ENCODE peak calls at places on chromosomes 5 and 9, in nine cellular contexts. One of them, this sample, is unnamed.

GRCh38 chr5:141003791-141004601 is 37.7 kb downstream of the PCDHAC2 start:
- DNase-seq in astrocyte: no peak
- DNase-seq in hepatocyte: peak; percentile 84
- DNase-seq in PC-3: peak; percentile 95
- DNase-seq in tibial artery: no peak
- DNase-seq in neural progenitor cell: peak; percentile 47
- DNase-seq in effector memory CD4-positive, alpha-beta T cell: no peak
- DNase-seq in CD8-positive, alpha-beta memory T cell: no peak
- DNase-seq in body of pancreas: peak; percentile 8
- DNase-seq in this sample: no peak

GRCh38 chr9:94173632-94174031 is 85.5 kb upstream of the ZNF169 start:
- DNase-seq in astrocyte: no peak
- DNase-seq in hepatocyte: no peak
- DNase-seq in PC-3: no peak
- DNase-seq in tibial artery: no peak
- DNase-seq in neural progenitor cell: no peak
- DNase-seq in effector memory CD4-positive, alpha-beta T cell: no peak
- DNase-seq in CD8-positive, alpha-beta memory T cell: no peak
- DNase-seq in body of pancreas: no peak
- DNase-seq in this sample: no peak

GRCh38 chr5:149152317-149152746 is 11.0 kb downstream of the ABLIM3 start:
- DNase-seq in astrocyte: no peak
- DNase-seq in hepatocyte: peak; percentile 44
- DNase-seq in PC-3: peak; percentile 62
- DNase-seq in tibial artery: no peak
- DNase-seq in neural progenitor cell: no peak
- DNase-seq in effector memory CD4-positive, alpha-beta T cell: no peak
- DNase-seq in CD8-positive, alpha-beta memory T cell: no peak
- DNase-seq in body of pancreas: peak; percentile 43
- DNase-seq in this sample: no peak

GRCh38 chr5:83844320-83845068 is 123.8 kb upstream of the HAPLN1 start:
- DNase-seq in astrocyte: peak; percentile 95
- DNase-seq in hepatocyte: peak; percentile 50
- DNase-seq in PC-3: no peak
- DNase-seq in tibial artery: no peak
- DNase-seq in neural progenitor cell: no peak
- DNase-seq in effector memory CD4-positive, alpha-beta T cell: no peak
- DNase-seq in CD8-positive, alpha-beta memory T cell: no peak
- DNase-seq in body of pancreas: no peak
- DNase-seq in this sample: no peak

GRCh38 chr9:40907657-40908624 is 220.5 kb downstream of the FOXD4L6 start:
- DNase-seq in astrocyte: no peak
- DNase-seq in hepatocyte: no peak
- DNase-seq in PC-3: peak; percentile 9
- DNase-seq in tibial artery: no peak
- DNase-seq in neural progenitor cell: no peak
- DNase-seq in effector memory CD4-positive, alpha-beta T cell: no peak
- DNase-seq in CD8-positive, alpha-beta memory T cell: no peak
- DNase-seq in body of pancreas: no peak
- DNase-seq in this sample: no peak

GRCh38 chr9:100595391-100596199 is 17.7 kb downstream of the CAVIN4 start:
- DNase-seq in astrocyte: no peak
- DNase-seq in hepatocyte: peak; percentile 77
- DNase-seq in PC-3: peak; percentile 82
- DNase-seq in tibial artery: no peak
- DNase-seq in neural progenitor cell: peak; percentile 70
- DNase-seq in effector memory CD4-positive, alpha-beta T cell: no peak
- DNase-seq in CD8-positive, alpha-beta memory T cell: no peak
- DNase-seq in body of pancreas: peak; percentile 32
- DNase-seq in this sample: peak; percentile 35

GRCh38 chr9:98071737-98072136 is 15.2 kb downstream of the NANS start:
- DNase-seq in astrocyte: no peak
- DNase-seq in hepatocyte: no peak
- DNase-seq in PC-3: no peak
- DNase-seq in tibial artery: no peak
- DNase-seq in neural progenitor cell: no peak
- DNase-seq in effector memory CD4-positive, alpha-beta T cell: no peak
- DNase-seq in CD8-positive, alpha-beta memory T cell: no peak
- DNase-seq in body of pancreas: no peak
- DNase-seq in this sample: no peak

GRCh38 chr9:69546265-69546664 is 125.9 kb downstream of the APBA1 start:
- DNase-seq in astrocyte: no peak
- DNase-seq in hepatocyte: peak; percentile 37
- DNase-seq in PC-3: no peak
- DNase-seq in tibial artery: no peak
- DNase-seq in neural progenitor cell: peak; percentile 75
- DNase-seq in effector memory CD4-positive, alpha-beta T cell: no peak
- DNase-seq in CD8-positive, alpha-beta memory T cell: no peak
- DNase-seq in body of pancreas: no peak
- DNase-seq in this sample: peak; percentile 6

GRCh38 chr5:43486353-43486752 is 2.7 kb upstream of the TMEM267 start:
- DNase-seq in astrocyte: no peak
- DNase-seq in hepatocyte: no peak
- DNase-seq in PC-3: no peak
- DNase-seq in tibial artery: no peak
- DNase-seq in neural progenitor cell: no peak
- DNase-seq in effector memory CD4-positive, alpha-beta T cell: no peak
- DNase-seq in CD8-positive, alpha-beta memory T cell: no peak
- DNase-seq in body of pancreas: no peak
- DNase-seq in this sample: no peak

GRCh38 chr9:114538241-114538640 is 33.0 kb upstream of the WHRN start:
- DNase-seq in astrocyte: no peak
- DNase-seq in hepatocyte: peak; percentile 64
- DNase-seq in PC-3: peak; percentile 15
- DNase-seq in tibial artery: no peak
- DNase-seq in neural progenitor cell: peak; percentile 45
- DNase-seq in effector memory CD4-positive, alpha-beta T cell: no peak
- DNase-seq in CD8-positive, alpha-beta memory T cell: peak; percentile 52
- DNase-seq in body of pancreas: no peak
- DNase-seq in this sample: no peak

GRCh38 chr5:133384903-133385302 is 227.4 kb downstream of the FSTL4 start:
- DNase-seq in astrocyte: no peak
- DNase-seq in hepatocyte: no peak
- DNase-seq in PC-3: no peak
- DNase-seq in tibial artery: no peak
- DNase-seq in neural progenitor cell: no peak
- DNase-seq in effector memory CD4-positive, alpha-beta T cell: no peak
- DNase-seq in CD8-positive, alpha-beta memory T cell: no peak
- DNase-seq in body of pancreas: no peak
- DNase-seq in this sample: no peak

GRCh38 chr9:116692619-116693018 is 5.5 kb downstream of the TRIM32 start:
- DNase-seq in astrocyte: no peak
- DNase-seq in hepatocyte: no peak
- DNase-seq in PC-3: no peak
- DNase-seq in tibial artery: no peak
- DNase-seq in neural progenitor cell: no peak
- DNase-seq in effector memory CD4-positive, alpha-beta T cell: no peak
- DNase-seq in CD8-positive, alpha-beta memory T cell: no peak
- DNase-seq in body of pancreas: no peak
- DNase-seq in this sample: no peak

GRCh38 chr9:116693233-116693731 is 6.2 kb downstream of the TRIM32 start:
- DNase-seq in astrocyte: peak; percentile 30
- DNase-seq in hepatocyte: no peak
- DNase-seq in PC-3: peak; percentile 60
- DNase-seq in tibial artery: no peak
- DNase-seq in neural progenitor cell: no peak
- DNase-seq in effector memory CD4-positive, alpha-beta T cell: no peak
- DNase-seq in CD8-positive, alpha-beta memory T cell: no peak
- DNase-seq in body of pancreas: no peak
- DNase-seq in this sample: no peak

GRCh38 chr9:116689633-116690032 is 2.5 kb downstream of the TRIM32 start:
- DNase-seq in astrocyte: no peak
- DNase-seq in hepatocyte: no peak
- DNase-seq in PC-3: no peak
- DNase-seq in tibial artery: no peak
- DNase-seq in neural progenitor cell: no peak
- DNase-seq in effector memory CD4-positive, alpha-beta T cell: no peak
- DNase-seq in CD8-positive, alpha-beta memory T cell: no peak
- DNase-seq in body of pancreas: no peak
- DNase-seq in this sample: no peak

GRCh38 chr9:116689117-116689516 is 2.0 kb downstream of the TRIM32 start:
- DNase-seq in astrocyte: no peak
- DNase-seq in hepatocyte: no peak
- DNase-seq in PC-3: no peak
- DNase-seq in tibial artery: no peak
- DNase-seq in neural progenitor cell: no peak
- DNase-seq in effector memory CD4-positive, alpha-beta T cell: no peak
- DNase-seq in CD8-positive, alpha-beta memory T cell: no peak
- DNase-seq in body of pancreas: no peak
- DNase-seq in this sample: no peak

GRCh38 chr9:116691607-116692006 is 4.5 kb downstream of the TRIM32 start:
- DNase-seq in astrocyte: no peak
- DNase-seq in hepatocyte: no peak
- DNase-seq in PC-3: no peak
- DNase-seq in tibial artery: no peak
- DNase-seq in neural progenitor cell: no peak
- DNase-seq in effector memory CD4-positive, alpha-beta T cell: no peak
- DNase-seq in CD8-positive, alpha-beta memory T cell: no peak
- DNase-seq in body of pancreas: no peak
- DNase-seq in this sample: no peak
- H3K27ac ChIP-seq in astrocyte: no peak overlapping the region
- H3K27ac ChIP-seq in hepatocyte: peak overlapping the region; percentile 81
- H3K27ac ChIP-seq in PC-3: no peak overlapping the region
- H3K27ac ChIP-seq in tibial artery: no peak overlapping the region
- H3K27ac ChIP-seq in neural progenitor cell: no peak overlapping the region
- H3K27ac ChIP-seq in effector memory CD4-positive, alpha-beta T cell: no peak overlapping the region
- H3K27ac ChIP-seq in CD8-positive, alpha-beta memory T cell: no peak overlapping the region
- H3K27ac ChIP-seq in body of pancreas: no peak overlapping the region
- H3K27ac ChIP-seq in this sample: no peak overlapping the region

DNA sequence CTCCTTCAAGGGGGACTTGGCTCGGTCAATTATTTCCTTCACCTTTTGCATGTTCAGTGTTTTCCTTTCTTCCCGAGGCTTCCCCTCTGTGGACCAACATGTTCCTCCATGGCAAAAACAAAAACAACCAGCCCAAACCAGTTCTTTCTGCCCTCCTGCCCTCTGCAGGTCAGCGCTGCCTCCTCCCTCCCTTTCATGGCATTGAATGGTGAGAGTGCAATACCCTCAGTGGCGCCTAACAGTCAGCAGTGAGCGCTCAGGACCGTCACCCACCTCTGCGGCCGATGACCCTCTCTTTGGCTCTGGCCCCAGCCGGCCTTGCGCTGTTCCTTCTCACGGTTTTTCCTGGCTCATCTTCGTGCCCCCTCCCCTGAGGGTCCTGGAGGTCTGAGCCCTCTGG is 34.4 kb upstream of the GNE start:
- DNase-seq in astrocyte: no peak
- DNase-seq in hepatocyte: no peak
- DNase-seq in PC-3: no peak
- DNase-seq in tibial artery: no peak
- DNase-seq in neural progenitor cell: no peak
- DNase-seq in effector memory CD4-positive, alpha-beta T cell: no peak
- DNase-seq in CD8-positive, alpha-beta memory T cell: no peak
- DNase-seq in body of pancreas: no peak
- DNase-seq in this sample: no peak
- H3K27ac ChIP-seq in astrocyte: no peak overlapping the region
- H3K27ac ChIP-seq in hepatocyte: no peak overlapping the region
- H3K27ac ChIP-seq in PC-3: no peak overlapping the region
- H3K27ac ChIP-seq in tibial artery: no peak overlapping the region
- H3K27ac ChIP-seq in neural progenitor cell: no peak overlapping the region
- H3K27ac ChIP-seq in effector memory CD4-positive, alpha-beta T cell: no peak overlapping the region
- H3K27ac ChIP-seq in CD8-positive, alpha-beta memory T cell: no peak overlapping the region
- H3K27ac ChIP-seq in body of pancreas: no peak overlapping the region
- H3K27ac ChIP-seq in this sample: no peak overlapping the region

DNA sequence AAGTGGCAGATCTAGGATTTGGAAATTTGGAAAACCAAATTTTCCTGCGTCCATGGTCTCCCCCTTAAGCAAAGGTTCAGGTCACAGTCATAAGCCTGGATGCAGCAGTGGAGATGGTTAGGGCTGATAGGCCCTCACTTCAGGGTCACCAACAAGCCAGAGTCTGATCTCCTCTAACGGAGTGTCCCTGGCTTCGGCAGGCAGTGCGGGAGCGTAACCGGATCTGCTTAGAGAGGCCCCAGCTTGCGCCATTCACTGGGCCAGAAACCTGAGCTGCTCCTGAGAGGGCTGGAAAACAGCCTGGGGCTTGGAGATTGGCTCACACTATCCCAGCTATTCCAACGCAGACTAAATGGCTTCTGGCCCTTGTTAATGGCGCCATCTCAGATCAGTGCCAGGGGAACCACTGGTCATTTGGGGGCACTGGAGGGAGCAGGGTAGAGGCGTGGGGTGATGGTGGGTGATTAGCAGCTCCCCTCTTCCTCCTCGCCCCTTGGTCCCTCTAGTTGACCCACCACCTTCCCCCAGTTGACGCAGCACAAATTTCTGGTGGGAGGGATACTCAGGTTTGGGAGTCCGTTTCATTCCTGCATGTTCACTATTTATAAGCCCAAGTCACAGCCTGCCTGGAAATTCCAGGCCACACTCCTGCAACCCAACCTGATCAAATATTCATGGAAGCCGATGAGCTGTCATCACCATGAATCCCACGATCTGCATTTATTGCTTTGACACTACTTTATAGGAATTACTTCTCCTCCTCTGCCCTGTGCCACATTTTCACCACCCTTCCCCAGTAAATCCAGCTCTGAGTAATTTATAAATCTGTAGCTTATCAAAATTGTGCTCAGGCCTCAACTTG is 134.6 kb upstream of the CPEB4 start:
- DNase-seq in astrocyte: no peak
- DNase-seq in hepatocyte: peak; percentile 66
- DNase-seq in PC-3: no peak
- DNase-seq in tibial artery: no peak
- DNase-seq in neural progenitor cell: peak; percentile 91
- DNase-seq in effector memory CD4-positive, alpha-beta T cell: no peak
- DNase-seq in CD8-positive, alpha-beta memory T cell: no peak
- DNase-seq in body of pancreas: no peak
- DNase-seq in this sample: peak; percentile 8
- H3K27ac ChIP-seq in astrocyte: no peak overlapping the region
- H3K27ac ChIP-seq in hepatocyte: peak overlapping the region; percentile 60
- H3K27ac ChIP-seq in PC-3: no peak overlapping the region
- H3K27ac ChIP-seq in tibial artery: no peak overlapping the region
- H3K27ac ChIP-seq in neural progenitor cell: no peak overlapping the region
- H3K27ac ChIP-seq in effector memory CD4-positive, alpha-beta T cell: no peak overlapping the region
- H3K27ac ChIP-seq in CD8-positive, alpha-beta memory T cell: no peak overlapping the region
- H3K27ac ChIP-seq in body of pancreas: no peak overlapping the region
- H3K27ac ChIP-seq in this sample: no peak overlapping the region

GRCh38 chr5:30831123-30831522 is 362.4 kb upstream of the CDH6 start:
- DNase-seq in astrocyte: no peak
- DNase-seq in hepatocyte: no peak
- DNase-seq in PC-3: no peak
- DNase-seq in tibial artery: no peak
- DNase-seq in neural progenitor cell: no peak
- DNase-seq in effector memory CD4-positive, alpha-beta T cell: no peak
- DNase-seq in CD8-positive, alpha-beta memory T cell: no peak
- DNase-seq in body of pancreas: no peak
- DNase-seq in this sample: no peak

GRCh38 chr5:30831605-30832004 is 361.9 kb upstream of the CDH6 start:
- DNase-seq in astrocyte: no peak
- DNase-seq in hepatocyte: no peak
- DNase-seq in PC-3: no peak
- DNase-seq in tibial artery: no peak
- DNase-seq in neural progenitor cell: no peak
- DNase-seq in effector memory CD4-positive, alpha-beta T cell: no peak
- DNase-seq in CD8-positive, alpha-beta memory T cell: no peak
- DNase-seq in body of pancreas: no peak
- DNase-seq in this sample: no peak

DNA sequence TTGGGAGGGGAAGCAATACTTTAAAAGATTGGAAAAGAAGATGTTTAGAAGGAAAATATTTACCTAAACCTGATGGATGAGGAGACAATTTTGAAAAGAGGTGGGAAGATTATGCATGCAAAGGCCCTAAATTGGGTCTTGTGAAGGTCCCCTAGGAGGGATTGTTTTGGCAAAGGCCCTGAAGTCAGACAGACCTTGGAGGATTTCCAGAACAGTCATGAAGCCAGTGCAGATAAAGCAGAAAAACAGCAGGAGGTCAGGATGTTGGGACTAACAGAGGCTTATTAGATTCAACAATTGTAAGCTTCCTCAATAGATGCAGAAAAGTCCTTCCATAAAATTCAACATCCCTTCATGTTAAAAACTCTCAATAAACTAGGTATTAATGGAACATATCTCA is 361.0 kb upstream of the CDH6 start:
- DNase-seq in astrocyte: no peak
- DNase-seq in hepatocyte: no peak
- DNase-seq in PC-3: no peak
- DNase-seq in tibial artery: no peak
- DNase-seq in neural progenitor cell: no peak
- DNase-seq in effector memory CD4-positive, alpha-beta T cell: no peak
- DNase-seq in CD8-positive, alpha-beta memory T cell: no peak
- DNase-seq in body of pancreas: no peak
- DNase-seq in this sample: no peak
- H3K27ac ChIP-seq in astrocyte: no peak overlapping the region
- H3K27ac ChIP-seq in hepatocyte: no peak overlapping the region
- H3K27ac ChIP-seq in PC-3: no peak overlapping the region
- H3K27ac ChIP-seq in tibial artery: no peak overlapping the region
- H3K27ac ChIP-seq in neural progenitor cell: no peak overlapping the region
- H3K27ac ChIP-seq in effector memory CD4-positive, alpha-beta T cell: no peak overlapping the region
- H3K27ac ChIP-seq in CD8-positive, alpha-beta memory T cell: no peak overlapping the region
- H3K27ac ChIP-seq in body of pancreas: no peak overlapping the region
- H3K27ac ChIP-seq in this sample: no peak overlapping the region

This sample was measured in substantia nigra.